ENCODE peak calls at places on chromosomes 5 and 9, in ten cellular contexts. One of them, this sample, is unnamed.

GRCh38 chr5:153256-153655 is 38.0 kb upstream of the LRRC14B start:
- DNase-seq in mammary epithelial cell: no peak
- DNase-seq in GM23248: peak
- DNase-seq in astrocyte: peak
- DNase-seq in PC-3: peak
- DNase-seq in fibroblast of lung: peak
- DNase-seq in GM23338: no peak
- DNase-seq in neural progenitor cell: no peak
- DNase-seq in IMR-90: peak
- DNase-seq in HCT116: no peak
- DNase-seq in this sample: no peak

GRCh38 chr5:154783774-154784460 is 28.7 kb downstream of the LARP1 start:
- DNase-seq in mammary epithelial cell: no peak
- DNase-seq in PC-3: no peak
- DNase-seq in IMR-90: peak
- DNase-seq in GM23338: no peak
- DNase-seq in HCT116: no peak
- DNase-seq in astrocyte: peak
- DNase-seq in fibroblast of lung: peak
- DNase-seq in GM23248: peak
- DNase-seq in neural progenitor cell: no peak
- DNase-seq in this sample: no peak

GRCh38 chr5:179319741-179320281 is 25.4 kb downstream of the ADAMTS2 start:
- DNase-seq in HCT116: no peak
- DNase-seq in fibroblast of lung: peak
- DNase-seq in PC-3: no peak
- DNase-seq in neural progenitor cell: no peak
- DNase-seq in astrocyte: peak
- DNase-seq in GM23248: peak
- DNase-seq in IMR-90: peak
- DNase-seq in mammary epithelial cell: no peak
- DNase-seq in GM23338: no peak
- DNase-seq in this sample: peak

GRCh38 chr5:172798422-172799215 is 27.6 kb upstream of the DUSP1 start:
- DNase-seq in fibroblast of lung: peak
- DNase-seq in neural progenitor cell: no peak
- DNase-seq in mammary epithelial cell: peak
- DNase-seq in IMR-90: peak
- DNase-seq in PC-3: peak
- DNase-seq in GM23338: no peak
- DNase-seq in GM23248: peak
- DNase-seq in HCT116: no peak
- DNase-seq in astrocyte: peak
- DNase-seq in this sample: no peak

GRCh38 chr9:34190996-34191892 is 12.4 kb downstream of the UBAP1 start:
- DNase-seq in neural progenitor cell: peak
- DNase-seq in mammary epithelial cell: no peak
- DNase-seq in GM23338: peak
- DNase-seq in HCT116: no peak
- DNase-seq in IMR-90: peak
- DNase-seq in PC-3: peak
- DNase-seq in astrocyte: no peak
- DNase-seq in GM23248: peak
- DNase-seq in fibroblast of lung: peak
- DNase-seq in this sample: peak

GRCh38 chr9:90175865-90176264 is 466.8 kb downstream of the DIRAS2 start:
- DNase-seq in astrocyte: no peak
- DNase-seq in GM23248: no peak
- DNase-seq in fibroblast of lung: no peak
- DNase-seq in HCT116: no peak
- DNase-seq in mammary epithelial cell: no peak
- DNase-seq in neural progenitor cell: no peak
- DNase-seq in PC-3: no peak
- DNase-seq in IMR-90: no peak
- DNase-seq in GM23338: no peak
- DNase-seq in this sample: no peak

GRCh38 chr5:133475986-133476385 is 136.4 kb downstream of the FSTL4 start:
- DNase-seq in GM23248: peak
- DNase-seq in fibroblast of lung: no peak
- DNase-seq in mammary epithelial cell: peak
- DNase-seq in HCT116: no peak
- DNase-seq in PC-3: no peak
- DNase-seq in astrocyte: no peak
- DNase-seq in neural progenitor cell: no peak
- DNase-seq in IMR-90: no peak
- DNase-seq in GM23338: no peak
- DNase-seq in this sample: no peak

GRCh38 chr9:13790055-13790454 is 510.6 kb upstream of the MPDZ start:
- DNase-seq in astrocyte: no peak
- DNase-seq in GM23248: no peak
- DNase-seq in mammary epithelial cell: no peak
- DNase-seq in GM23338: no peak
- DNase-seq in PC-3: no peak
- DNase-seq in neural progenitor cell: no peak
- DNase-seq in HCT116: no peak
- DNase-seq in fibroblast of lung: no peak
- DNase-seq in IMR-90: no peak
- DNase-seq in this sample: no peak

GRCh38 chr9:119639287-119639955 is 270.2 kb upstream of the BRINP1 start:
- DNase-seq in astrocyte: no peak
- DNase-seq in GM23338: peak
- DNase-seq in GM23248: peak
- DNase-seq in mammary epithelial cell: no peak
- DNase-seq in neural progenitor cell: peak
- DNase-seq in PC-3: no peak
- DNase-seq in IMR-90: no peak
- DNase-seq in HCT116: no peak
- DNase-seq in fibroblast of lung: peak
- DNase-seq in this sample: peak

GRCh38 chr9:99259231-99259918 is 37.3 kb downstream of the SEC61B start:
- DNase-seq in HCT116: no peak
- DNase-seq in neural progenitor cell: no peak
- DNase-seq in mammary epithelial cell: no peak
- DNase-seq in GM23248: peak
- DNase-seq in IMR-90: no peak
- DNase-seq in fibroblast of lung: peak
- DNase-seq in GM23338: peak
- DNase-seq in PC-3: no peak
- DNase-seq in astrocyte: peak
- DNase-seq in this sample: peak

GRCh38 chr5:35369965-35370790 is 139.9 kb upstream of the PRLR start:
- DNase-seq in HCT116: no peak
- DNase-seq in IMR-90: no peak
- DNase-seq in fibroblast of lung: no peak
- DNase-seq in GM23248: no peak
- DNase-seq in neural progenitor cell: peak
- DNase-seq in GM23338: peak
- DNase-seq in mammary epithelial cell: no peak
- DNase-seq in astrocyte: no peak
- DNase-seq in PC-3: no peak
- DNase-seq in this sample: peak

GRCh38 chr9:92633879-92634278 is 36.1 kb downstream of the IPPK start:
- DNase-seq in fibroblast of lung: no peak
- DNase-seq in GM23338: no peak
- DNase-seq in neural progenitor cell: no peak
- DNase-seq in GM23248: no peak
- DNase-seq in PC-3: no peak
- DNase-seq in HCT116: no peak
- DNase-seq in mammary epithelial cell: no peak
- DNase-seq in IMR-90: no peak
- DNase-seq in astrocyte: no peak
- DNase-seq in this sample: no peak

DNA sequence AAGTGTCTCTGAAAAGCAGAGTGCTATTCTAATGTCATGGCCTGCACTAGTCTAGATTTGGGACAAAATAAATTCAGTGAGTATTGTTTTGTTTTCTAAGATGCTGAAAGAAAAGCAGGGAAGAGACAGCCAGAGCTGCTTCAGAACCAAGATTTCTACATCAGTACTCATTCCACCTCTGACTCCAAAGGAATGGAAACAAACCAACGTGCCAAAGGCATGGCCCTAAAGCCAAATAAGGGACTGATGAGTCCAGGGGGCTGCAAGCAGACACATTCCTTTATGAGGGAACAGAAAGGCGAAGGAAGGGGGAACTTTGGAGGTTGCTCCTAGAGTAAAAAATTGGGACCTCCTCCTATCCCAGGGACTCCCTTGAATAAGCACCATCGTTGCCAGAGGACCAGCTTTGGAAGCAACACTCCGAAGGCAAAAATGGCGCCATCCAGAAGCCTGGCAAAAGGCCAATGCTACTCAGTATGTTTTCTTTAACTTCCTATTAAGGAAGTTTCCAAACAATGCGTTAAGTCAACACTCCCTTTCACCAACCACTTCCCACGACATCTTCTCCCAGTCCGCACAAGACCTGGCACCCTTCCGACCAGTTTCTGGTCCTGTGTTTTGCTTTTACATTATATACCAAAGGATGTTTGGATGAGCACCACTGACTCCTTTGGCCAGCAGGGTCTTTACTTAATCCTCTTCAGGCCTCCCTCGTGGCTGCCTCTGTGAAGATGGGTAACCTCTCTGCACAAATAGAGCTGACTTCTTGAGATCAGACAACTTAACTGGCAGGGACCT is 31.6 kb downstream of the ADAM19 start:
- DNase-seq in mammary epithelial cell: no peak
- DNase-seq in PC-3: no peak
- DNase-seq in HCT116: no peak
- DNase-seq in astrocyte: peak
- DNase-seq in IMR-90: peak
- DNase-seq in GM23248: peak
- DNase-seq in GM23338: no peak
- DNase-seq in fibroblast of lung: peak
- DNase-seq in neural progenitor cell: no peak
- DNase-seq in this sample: no peak
- H3K4me2 ChIP-seq in mammary epithelial cell: no peak
- H3K4me2 ChIP-seq in PC-3: no peak
- H3K4me2 ChIP-seq in HCT116: no peak
- H3K4me2 ChIP-seq in astrocyte: peak
- H3K4me2 ChIP-seq in IMR-90: peak
- H3K4me2 ChIP-seq in GM23248: no peak
- H3K4me2 ChIP-seq in GM23338: no peak
- H3K4me2 ChIP-seq in fibroblast of lung: peak
- H3K4me2 ChIP-seq in neural progenitor cell: no peak
- H3K4me2 ChIP-seq in this sample: no peak

GRCh38 chr9:70257512-70257911 is 1.3 kb upstream of the SMC5 start:
- DNase-seq in GM23248: no peak
- DNase-seq in GM23338: no peak
- DNase-seq in IMR-90: no peak
- DNase-seq in mammary epithelial cell: peak
- DNase-seq in HCT116: no peak
- DNase-seq in PC-3: no peak
- DNase-seq in neural progenitor cell: no peak
- DNase-seq in astrocyte: no peak
- DNase-seq in fibroblast of lung: no peak
- DNase-seq in this sample: no peak

GRCh38 chr9:70255521-70255920 is 3.3 kb upstream of the SMC5 start:
- DNase-seq in GM23338: no peak
- DNase-seq in mammary epithelial cell: peak
- DNase-seq in neural progenitor cell: no peak
- DNase-seq in IMR-90: peak
- DNase-seq in astrocyte: peak
- DNase-seq in fibroblast of lung: peak
- DNase-seq in GM23248: peak
- DNase-seq in HCT116: no peak
- DNase-seq in PC-3: peak
- DNase-seq in this sample: no peak

GRCh38 chr9:70257991-70258691 is 637 bp upstream of the SMC5 start:
- DNase-seq in fibroblast of lung: peak
- DNase-seq in astrocyte: peak
- DNase-seq in GM23248: peak
- DNase-seq in IMR-90: peak
- DNase-seq in neural progenitor cell: peak
- DNase-seq in mammary epithelial cell: peak
- DNase-seq in HCT116: peak
- DNase-seq in GM23338: peak
- DNase-seq in PC-3: no peak
- DNase-seq in this sample: peak

GRCh38 chr9:70258692-70259511 is at the start of gene SMC5:
- DNase-seq in HCT116: peak
- DNase-seq in mammary epithelial cell: peak
- DNase-seq in IMR-90: peak
- DNase-seq in GM23338: peak
- DNase-seq in fibroblast of lung: peak
- DNase-seq in GM23248: peak
- DNase-seq in PC-3: peak
- DNase-seq in neural progenitor cell: peak
- DNase-seq in astrocyte: peak
- DNase-seq in this sample: peak

DNA sequence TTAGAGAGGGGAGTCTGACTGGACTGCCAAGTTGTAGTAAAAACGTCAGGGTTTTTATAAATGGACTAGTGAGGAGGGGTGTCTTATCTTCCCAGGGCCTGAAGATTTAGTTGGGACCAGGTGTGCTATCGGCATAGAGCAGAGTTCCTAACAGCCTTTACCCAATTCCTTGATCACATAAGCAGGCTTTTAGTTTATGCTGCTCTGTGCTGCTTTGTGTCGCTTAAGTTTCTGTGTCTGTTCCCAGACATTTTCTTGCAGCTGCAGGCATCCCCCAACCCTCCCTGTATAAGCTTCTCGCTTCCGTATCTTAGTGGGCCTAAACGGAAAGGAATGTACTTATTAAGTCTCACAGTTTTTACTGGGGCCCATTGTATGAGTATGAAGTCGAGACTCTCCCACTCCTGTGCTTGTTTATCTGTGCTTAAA is 2.6 kb upstream of the SMC5 start:
- DNase-seq in PC-3: peak
- DNase-seq in GM23338: no peak
- DNase-seq in HCT116: no peak
- DNase-seq in astrocyte: peak
- DNase-seq in mammary epithelial cell: peak
- DNase-seq in fibroblast of lung: peak
- DNase-seq in GM23248: peak
- DNase-seq in neural progenitor cell: peak
- DNase-seq in IMR-90: peak
- DNase-seq in this sample: peak
- H2AFZ ChIP-seq in PC-3: peak
- H2AFZ ChIP-seq in GM23338: peak
- H2AFZ ChIP-seq in HCT116: no peak
- H2AFZ ChIP-seq in astrocyte: peak
- H2AFZ ChIP-seq in mammary epithelial cell: peak
- H2AFZ ChIP-seq in fibroblast of lung: peak
- H2AFZ ChIP-seq in GM23248: peak
- H2AFZ ChIP-seq in neural progenitor cell: no peak
- H2AFZ ChIP-seq in IMR-90: peak
- H2AFZ ChIP-seq in this sample: peak

GRCh38 chr5:177371705-177372533 is 12.3 kb upstream of the SLC34A1 start:
- DNase-seq in astrocyte: no peak
- DNase-seq in neural progenitor cell: no peak
- DNase-seq in HCT116: no peak
- DNase-seq in PC-3: no peak
- DNase-seq in GM23248: no peak
- DNase-seq in mammary epithelial cell: no peak
- DNase-seq in IMR-90: no peak
- DNase-seq in GM23338: no peak
- DNase-seq in fibroblast of lung: no peak
- DNase-seq in this sample: no peak
- H3K4me3 ChIP-seq in astrocyte: no peak
- H3K4me3 ChIP-seq in neural progenitor cell: peak
- H3K4me3 ChIP-seq in HCT116: peak
- H3K4me3 ChIP-seq in PC-3: peak
- H3K4me3 ChIP-seq in GM23248: peak
- H3K4me3 ChIP-seq in mammary epithelial cell: no peak
- H3K4me3 ChIP-seq in IMR-90: no peak
- H3K4me3 ChIP-seq in GM23338: peak
- H3K4me3 ChIP-seq in fibroblast of lung: no peak
- H3K4me3 ChIP-seq in this sample: peak

GRCh38 chr5:87400305-87400899 is 12.3 kb downstream of the CCNH start:
- DNase-seq in HCT116: peak
- DNase-seq in GM23338: peak
- DNase-seq in IMR-90: peak
- DNase-seq in mammary epithelial cell: peak
- DNase-seq in PC-3: peak
- DNase-seq in astrocyte: peak
- DNase-seq in fibroblast of lung: peak
- DNase-seq in neural progenitor cell: peak
- DNase-seq in GM23248: peak
- DNase-seq in this sample: peak
- H3K4me2 ChIP-seq in HCT116: no peak
- H3K4me2 ChIP-seq in GM23338: no peak
- H3K4me2 ChIP-seq in IMR-90: no peak
- H3K4me2 ChIP-seq in mammary epithelial cell: no peak
- H3K4me2 ChIP-seq in PC-3: no peak
- H3K4me2 ChIP-seq in astrocyte: no peak
- H3K4me2 ChIP-seq in fibroblast of lung: no peak
- H3K4me2 ChIP-seq in neural progenitor cell: no peak
- H3K4me2 ChIP-seq in GM23248: no peak
- H3K4me2 ChIP-seq in this sample: no peak

This sample was measured in hepatocyte.